ENCODE peak calls at places on chromosome 21, in seven cellular contexts. One of them, this sample, is unnamed.

GRCh38 chr21:28337319-28337718 is 655.4 kb downstream of the LTN1 start:
- DNase-seq in fibroblast of mammary gland: peak; percentile 79
- DNase-seq in astrocyte of the spinal cord: peak; percentile 71
- DNase-seq in astrocyte: peak; percentile 24
- DNase-seq in IMR-90: peak; percentile 78
- DNase-seq in PC-9: no peak
- DNase-seq in GM23248: peak; percentile 67
- DNase-seq in this sample: no peak

GRCh38 chr21:16186742-16187141 is 457.0 kb downstream of the USP25 start:
- DNase-seq in fibroblast of mammary gland: no peak
- DNase-seq in astrocyte of the spinal cord: no peak
- DNase-seq in astrocyte: peak; percentile 38
- DNase-seq in IMR-90: peak; percentile 37
- DNase-seq in PC-9: no peak
- DNase-seq in GM23248: no peak
- DNase-seq in this sample: no peak

GRCh38 chr21:25903599-25903998 is 168.8 kb downstream of the GABPA start:
- DNase-seq in fibroblast of mammary gland: no peak
- DNase-seq in astrocyte of the spinal cord: no peak
- DNase-seq in astrocyte: no peak
- DNase-seq in IMR-90: no peak
- DNase-seq in PC-9: no peak
- DNase-seq in GM23248: no peak
- DNase-seq in this sample: no peak

GRCh38 chr21:14753466-14754258 is 207.5 kb upstream of the SAMSN1 start:
- DNase-seq in fibroblast of mammary gland: no peak
- DNase-seq in astrocyte of the spinal cord: no peak
- DNase-seq in astrocyte: no peak
- DNase-seq in IMR-90: no peak
- DNase-seq in PC-9: no peak
- DNase-seq in GM23248: no peak
- DNase-seq in this sample: no peak

GRCh38 chr21:40847956-40848355 is 998 bp upstream of the DSCAM start:
- DNase-seq in fibroblast of mammary gland: no peak
- DNase-seq in astrocyte of the spinal cord: no peak
- DNase-seq in astrocyte: no peak
- DNase-seq in IMR-90: no peak
- DNase-seq in PC-9: no peak
- DNase-seq in GM23248: no peak
- DNase-seq in this sample: no peak

GRCh38 chr21:36425286-36425685 is 40.1 kb downstream of the CHAF1B start:
- DNase-seq in fibroblast of mammary gland: peak; percentile 62
- DNase-seq in astrocyte of the spinal cord: peak; percentile 46
- DNase-seq in astrocyte: peak; percentile 73
- DNase-seq in IMR-90: peak; percentile 84
- DNase-seq in PC-9: no peak
- DNase-seq in GM23248: peak; percentile 25
- DNase-seq in this sample: no peak

GRCh38 chr21:26595971-26596370 is 22.9 kb upstream of the CYYR1 start:
- DNase-seq in fibroblast of mammary gland: no peak
- DNase-seq in astrocyte of the spinal cord: no peak
- DNase-seq in astrocyte: no peak
- DNase-seq in IMR-90: no peak
- DNase-seq in PC-9: no peak
- DNase-seq in GM23248: no peak
- DNase-seq in this sample: no peak

GRCh38 chr21:37073417-37074194 is 552 bp downstream of the TTC3 start:
- DNase-seq in fibroblast of mammary gland: peak; percentile 44
- DNase-seq in astrocyte of the spinal cord: peak; percentile 32
- DNase-seq in astrocyte: peak; percentile 56
- DNase-seq in IMR-90: peak; percentile 67
- DNase-seq in PC-9: no peak
- DNase-seq in GM23248: peak; percentile 75
- DNase-seq in this sample: no peak

GRCh38 chr21:27807596-27807995 is 840.7 kb upstream of the ADAMTS5 start:
- DNase-seq in fibroblast of mammary gland: no peak
- DNase-seq in astrocyte of the spinal cord: no peak
- DNase-seq in astrocyte: no peak
- DNase-seq in IMR-90: peak; percentile 47
- DNase-seq in PC-9: no peak
- DNase-seq in GM23248: no peak
- DNase-seq in this sample: no peak

GRCh38 chr21:32427958-32428623 is 15.6 kb downstream of the EVA1C start:
- DNase-seq in fibroblast of mammary gland: no peak
- DNase-seq in astrocyte of the spinal cord: no peak
- DNase-seq in astrocyte: no peak
- DNase-seq in IMR-90: no peak
- DNase-seq in PC-9: no peak
- DNase-seq in GM23248: no peak
- DNase-seq in this sample: no peak

GRCh38 chr21:37367301-37367757 is 756 bp downstream of the DYRK1A start:
- DNase-seq in fibroblast of mammary gland: no peak
- DNase-seq in astrocyte of the spinal cord: no peak
- DNase-seq in astrocyte: no peak
- DNase-seq in IMR-90: no peak
- DNase-seq in PC-9: peak; percentile 4
- DNase-seq in GM23248: peak; percentile 71
- DNase-seq in this sample: no peak

GRCh38 chr21:36710729-36711048 is 11.8 kb downstream of the SIM2 start:
- DNase-seq in fibroblast of mammary gland: no peak
- DNase-seq in astrocyte of the spinal cord: no peak
- DNase-seq in astrocyte: no peak
- DNase-seq in IMR-90: no peak
- DNase-seq in PC-9: no peak
- DNase-seq in GM23248: no peak
- DNase-seq in this sample: no peak

GRCh38 chr21:43731891-43732711 is 13.2 kb downstream of the PDXK start:
- DNase-seq in fibroblast of mammary gland: peak; percentile 77
- DNase-seq in astrocyte of the spinal cord: no peak
- DNase-seq in astrocyte: peak; percentile 75
- DNase-seq in IMR-90: no peak
- DNase-seq in PC-9: no peak
- DNase-seq in GM23248: peak; percentile 77
- DNase-seq in this sample: no peak

GRCh38 chr21:41580758-41581554 is 73.0 kb upstream of the TMPRSS2 start:
- DNase-seq in fibroblast of mammary gland: no peak
- DNase-seq in astrocyte of the spinal cord: no peak
- DNase-seq in astrocyte: no peak
- DNase-seq in IMR-90: no peak
- DNase-seq in PC-9: peak; percentile 27
- DNase-seq in GM23248: no peak
- DNase-seq in this sample: no peak

GRCh38 chr21:43835061-43835460 is 30.0 kb upstream of the AGPAT3 start:
- DNase-seq in fibroblast of mammary gland: no peak
- DNase-seq in astrocyte of the spinal cord: no peak
- DNase-seq in astrocyte: no peak
- DNase-seq in IMR-90: no peak
- DNase-seq in PC-9: no peak
- DNase-seq in GM23248: no peak
- DNase-seq in this sample: no peak

GRCh38 chr21:32529679-32530078 is 55.6 kb downstream of the TCP10L start:
- DNase-seq in fibroblast of mammary gland: peak; percentile 25
- DNase-seq in astrocyte of the spinal cord: no peak
- DNase-seq in astrocyte: no peak
- DNase-seq in IMR-90: no peak
- DNase-seq in PC-9: no peak
- DNase-seq in GM23248: no peak
- DNase-seq in this sample: no peak

GRCh38 chr21:26966978-26967913 is at the start of gene ADAMTS5:
- DNase-seq in fibroblast of mammary gland: peak; percentile 82
- DNase-seq in astrocyte of the spinal cord: peak; percentile 66
- DNase-seq in astrocyte: peak; percentile 43
- DNase-seq in IMR-90: peak; percentile 69
- DNase-seq in PC-9: no peak
- DNase-seq in GM23248: peak; percentile 92
- DNase-seq in this sample: peak; percentile 22

GRCh38 chr21:36747815-36748381 is 49.0 kb downstream of the SIM2 start:
- DNase-seq in fibroblast of mammary gland: peak; percentile 13
- DNase-seq in astrocyte of the spinal cord: no peak
- DNase-seq in astrocyte: peak; percentile 16
- DNase-seq in IMR-90: peak; percentile 34
- DNase-seq in PC-9: peak; percentile 41
- DNase-seq in GM23248: peak; percentile 68
- DNase-seq in this sample: peak; percentile 56

GRCh38 chr21:39385299-39386145 is 36.6 kb upstream of the HMGN1 start:
- DNase-seq in fibroblast of mammary gland: peak; percentile 72
- DNase-seq in astrocyte of the spinal cord: peak; percentile 80
- DNase-seq in astrocyte: peak; percentile 63
- DNase-seq in IMR-90: peak; percentile 75
- DNase-seq in PC-9: peak; percentile 52
- DNase-seq in GM23248: peak; percentile 82
- DNase-seq in this sample: no peak

GRCh38 chr21:16007933-16008332 is 278.2 kb downstream of the USP25 start:
- DNase-seq in fibroblast of mammary gland: no peak
- DNase-seq in astrocyte of the spinal cord: no peak
- DNase-seq in astrocyte: no peak
- DNase-seq in IMR-90: peak; percentile 16
- DNase-seq in PC-9: no peak
- DNase-seq in GM23248: no peak
- DNase-seq in this sample: no peak

DNA sequence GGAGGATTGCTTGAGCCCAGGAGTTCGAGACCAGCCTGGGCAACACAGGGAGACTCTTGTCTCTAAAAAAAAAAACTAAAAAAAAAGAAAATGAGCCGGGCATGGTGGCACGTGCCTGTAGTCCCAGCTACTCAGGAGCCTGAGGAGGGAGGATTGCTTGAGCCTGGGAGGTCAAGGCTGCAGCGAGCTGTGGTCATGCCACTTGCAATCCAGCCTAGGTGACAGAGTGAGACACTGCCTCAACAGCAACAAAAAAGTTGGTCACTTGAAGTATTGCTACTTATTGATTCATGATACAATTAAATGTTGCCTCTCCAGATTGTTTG is 57.9 kb upstream of the CXADR start:
- DNase-seq in fibroblast of mammary gland: no peak
- DNase-seq in astrocyte of the spinal cord: no peak
- DNase-seq in astrocyte: no peak
- DNase-seq in IMR-90: no peak
- DNase-seq in PC-9: no peak
- DNase-seq in GM23248: no peak
- DNase-seq in this sample: no peak
- H3K4me3 ChIP-seq in fibroblast of mammary gland: no peak overlapping the region
- H3K4me3 ChIP-seq in astrocyte of the spinal cord: no peak overlapping the region
- H3K4me3 ChIP-seq in astrocyte: no peak overlapping the region
- H3K4me3 ChIP-seq in IMR-90: no peak overlapping the region
- H3K4me3 ChIP-seq in PC-9: peak overlapping the region; percentile 56
- H3K4me3 ChIP-seq in GM23248: no peak overlapping the region
- H3K4me3 ChIP-seq in this sample: peak overlapping the region; percentile 31

GRCh38 chr21:45655071-45655470 is 11.5 kb downstream of the PCBP3 start:
- DNase-seq in fibroblast of mammary gland: peak; percentile 87
- DNase-seq in astrocyte of the spinal cord: peak; percentile 66
- DNase-seq in astrocyte: peak; percentile 59
- DNase-seq in IMR-90: peak; percentile 78
- DNase-seq in PC-9: no peak
- DNase-seq in GM23248: peak; percentile 71
- DNase-seq in this sample: no peak
- H3K4me3 ChIP-seq in fibroblast of mammary gland: no peak overlapping the region
- H3K4me3 ChIP-seq in astrocyte of the spinal cord: no peak overlapping the region
- H3K4me3 ChIP-seq in astrocyte: no peak overlapping the region
- H3K4me3 ChIP-seq in IMR-90: no peak overlapping the region
- H3K4me3 ChIP-seq in PC-9: no peak overlapping the region
- H3K4me3 ChIP-seq in GM23248: no peak overlapping the region
- H3K4me3 ChIP-seq in this sample: no peak overlapping the region

GRCh38 chr21:34794686-34795085 is 125.9 kb downstream of the CLIC6 start:
- DNase-seq in fibroblast of mammary gland: no peak
- DNase-seq in astrocyte of the spinal cord: no peak
- DNase-seq in astrocyte: no peak
- DNase-seq in IMR-90: no peak
- DNase-seq in PC-9: no peak
- DNase-seq in GM23248: no peak
- DNase-seq in this sample: no peak

GRCh38 chr21:34793471-34793870 is 124.7 kb downstream of the CLIC6 start:
- DNase-seq in fibroblast of mammary gland: no peak
- DNase-seq in astrocyte of the spinal cord: no peak
- DNase-seq in astrocyte: no peak
- DNase-seq in IMR-90: no peak
- DNase-seq in PC-9: no peak
- DNase-seq in GM23248: no peak
- DNase-seq in this sample: no peak

GRCh38 chr21:34797202-34797527 is 128.4 kb downstream of the CLIC6 start:
- DNase-seq in fibroblast of mammary gland: no peak
- DNase-seq in astrocyte of the spinal cord: no peak
- DNase-seq in astrocyte: no peak
- DNase-seq in IMR-90: no peak
- DNase-seq in PC-9: no peak
- DNase-seq in GM23248: no peak
- DNase-seq in this sample: no peak

GRCh38 chr21:34796518-34797201 is 127.9 kb downstream of the CLIC6 start:
- DNase-seq in fibroblast of mammary gland: no peak
- DNase-seq in astrocyte of the spinal cord: no peak
- DNase-seq in astrocyte: no peak
- DNase-seq in IMR-90: no peak
- DNase-seq in PC-9: no peak
- DNase-seq in GM23248: peak; percentile 45
- DNase-seq in this sample: no peak

DNA sequence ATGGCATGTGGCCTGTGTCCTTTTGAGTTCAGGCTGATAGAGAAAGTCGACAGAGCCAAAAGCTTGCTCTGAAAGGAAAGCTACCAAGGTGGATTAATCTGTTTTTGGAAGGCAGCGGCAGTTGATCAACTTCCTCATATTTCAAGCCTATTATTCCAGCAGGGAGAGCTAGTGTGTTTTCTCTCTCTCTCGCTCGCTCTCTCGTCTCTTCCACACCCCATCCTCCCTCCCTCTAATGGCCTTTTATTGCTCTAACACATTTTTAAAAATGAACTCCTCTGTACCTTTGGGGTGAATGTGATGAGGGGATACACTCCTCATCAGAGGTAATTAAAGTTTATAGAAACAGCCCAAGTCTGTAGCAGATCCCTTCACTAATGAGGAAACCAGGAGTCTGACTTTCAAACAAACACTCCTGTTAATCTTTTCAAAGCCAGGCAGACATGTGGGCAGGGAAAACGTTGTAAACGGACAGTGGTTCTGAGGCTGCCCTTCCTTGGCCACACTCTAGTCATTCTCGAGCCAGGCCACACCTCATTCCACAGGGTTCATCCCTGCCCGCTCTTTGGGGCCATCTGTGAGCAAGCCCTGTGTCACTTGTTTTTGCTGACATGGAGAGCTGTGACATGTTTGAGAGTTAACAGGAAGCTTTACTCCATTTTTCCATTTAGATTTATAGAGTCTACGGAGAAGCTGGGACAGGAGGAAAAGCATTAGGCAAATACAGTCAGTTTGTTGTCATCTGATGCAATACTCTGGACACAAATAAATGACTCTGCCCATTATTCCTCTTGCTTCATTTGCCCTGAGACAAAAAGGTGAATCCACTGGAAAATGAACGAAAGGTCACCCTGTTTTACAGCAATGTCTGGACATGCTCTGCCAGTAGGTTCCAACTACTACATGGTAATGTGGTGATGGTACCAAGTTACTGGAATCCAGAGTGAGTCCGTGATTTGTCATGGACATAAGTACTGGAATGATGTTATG is 126.7 kb downstream of the CLIC6 start:
- DNase-seq in fibroblast of mammary gland: peak; percentile 95
- DNase-seq in astrocyte of the spinal cord: peak; percentile 68
- DNase-seq in astrocyte: peak; percentile 78
- DNase-seq in IMR-90: peak; percentile 77
- DNase-seq in PC-9: no peak
- DNase-seq in GM23248: peak; percentile 91
- DNase-seq in this sample: no peak
- H3K4me3 ChIP-seq in fibroblast of mammary gland: no peak overlapping the region
- H3K4me3 ChIP-seq in astrocyte of the spinal cord: no peak overlapping the region
- H3K4me3 ChIP-seq in astrocyte: no peak overlapping the region
- H3K4me3 ChIP-seq in IMR-90: no peak overlapping the region
- H3K4me3 ChIP-seq in PC-9: no peak overlapping the region
- H3K4me3 ChIP-seq in GM23248: peak overlapping the region; percentile 5
- H3K4me3 ChIP-seq in this sample: no peak overlapping the region

GRCh38 chr21:45142916-45143315 is 68.5 kb downstream of the ADARB1 start:
- DNase-seq in fibroblast of mammary gland: no peak
- DNase-seq in astrocyte of the spinal cord: no peak
- DNase-seq in astrocyte: no peak
- DNase-seq in IMR-90: no peak
- DNase-seq in PC-9: no peak
- DNase-seq in GM23248: peak; percentile 16
- DNase-seq in this sample: no peak
- H3K4me3 ChIP-seq in fibroblast of mammary gland: no peak overlapping the region
- H3K4me3 ChIP-seq in astrocyte of the spinal cord: no peak overlapping the region
- H3K4me3 ChIP-seq in astrocyte: no peak overlapping the region
- H3K4me3 ChIP-seq in IMR-90: no peak overlapping the region
- H3K4me3 ChIP-seq in PC-9: no peak overlapping the region
- H3K4me3 ChIP-seq in GM23248: no peak overlapping the region
- H3K4me3 ChIP-seq in this sample: no peak overlapping the region

This sample was measured in HAP-1.